ENCODE peak calls at places on chromosomes 2 and 18, in ten cellular contexts. V is stimulated activated naive CD4-positive, alpha-beta T cell treated with Interleukin-2 at 50 U/mL for 16 hours; D is mucosa of descending colon; E is iPS-NIHi11; K is effector memory CD8-positive, alpha-beta T cell; A is right atrium auricular region; R is glomerular endothelial cell; H is AML-193; L is stimulated activated CD8-positive, alpha-beta memory T cell treated with anti-CD3 and anti-CD28 coated beads, Interleukin-15, amount 100 ng/mL, for 24 hours; Z is EH. T is an unnamed sample.

GRCh38 chr2:107338059-107338458 is 452.1 kb upstream of the ST6GAL2 start:
- DNase-seq in V (no peak), D (no peak), E (no peak), K (no peak), A (no peak), R (no peak), H (no peak), L (no peak), Z (no peak), T (no peak)

GRCh38 chr2:238255636-238256035 is 15.8 kb upstream of the HES6 start:
- DNase-seq in V (no peak), D (no peak), E (no peak), K (no peak), A (no peak), R (no peak), H (no peak), L (no peak), Z (no peak), T (no peak)

GRCh38 chr2:182763311-182763912 is 47.4 kb downstream of the DNAJC10 start:
- DNase-seq in V (no peak), D (peak; percentile 31), E (peak; percentile 54), K (no peak), A (no peak), R (peak; percentile 12), H (no peak), L (no peak), Z (peak; percentile 43), T (peak; percentile 4)

GRCh38 chr18:31486165-31486564 is 11.8 kb upstream of the DSG2 start:
- DNase-seq in V (no peak), D (no peak), E (no peak), K (no peak), A (no peak), R (no peak), H (no peak), L (no peak), Z (no peak), T (no peak)

GRCh38 chr2:157488877-157489276 is 45.0 kb upstream of the CYTIP start:
- DNase-seq in V (no peak), D (peak; percentile 70), E (no peak), K (no peak), A (no peak), R (no peak), H (no peak), L (no peak), Z (peak; percentile 20), T (no peak)

GRCh38 chr2:42136832-42137821 is 32.0 kb upstream of the EML4 start:
- DNase-seq in V (no peak), D (no peak), E (no peak), K (no peak), A (no peak), R (no peak), H (no peak), L (no peak), Z (peak; percentile 46), T (no peak)

GRCh38 chr18:35378206-35378795 is 1.2 kb upstream of the ZNF396 start:
- DNase-seq in V (no peak), D (no peak), E (no peak), K (no peak), A (no peak), R (no peak), H (peak; percentile 2), L (no peak), Z (peak; percentile 66), T (peak; percentile 12)

GRCh38 chr2:224072541-224073188 is 33.6 kb upstream of the SERPINE2 start:
- DNase-seq in V (no peak), D (peak; percentile 11), E (no peak), K (no peak), A (peak; percentile 78), R (no peak), H (no peak), L (no peak), Z (no peak), T (peak; percentile 18)

GRCh38 chr18:78913830-78914585 is 65.6 kb upstream of the SALL3 start:
- DNase-seq in V (no peak), D (no peak), E (no peak), K (no peak), A (peak; percentile 26), R (no peak), H (no peak), L (no peak), Z (no peak), T (no peak)

GRCh38 chr2:198873771-198874501 is 583.8 kb downstream of the SATB2 start:
- DNase-seq in V (no peak), D (no peak), E (no peak), K (no peak), A (no peak), R (no peak), H (no peak), L (no peak), Z (peak; percentile 87), T (peak; percentile 14)

GRCh38 chr18:21342372-21342771 is 100.3 kb downstream of the GREB1L start:
- DNase-seq in V (no peak), D (no peak), E (peak; percentile 39), K (no peak), A (no peak), R (no peak), H (no peak), L (no peak), Z (no peak), T (no peak)

GRCh38 chr2:10903861-10904210 is 7.9 kb upstream of the KCNF1 start:
- DNase-seq in V (no peak), D (no peak), E (no peak), K (no peak), A (no peak), R (no peak), H (no peak), L (no peak), Z (no peak), T (no peak)

GRCh38 chr18:30618567-30618966 is 424.0 kb downstream of the DSC3 start:
- DNase-seq in V (no peak), D (no peak), E (no peak), K (no peak), A (no peak), R (no peak), H (no peak), L (no peak), Z (no peak), T (no peak)

GRCh38 chr18:69528439-69528838 is 127.8 kb downstream of the DOK6 start:
- DNase-seq in V (no peak), D (no peak), E (no peak), K (no peak), A (no peak), R (no peak), H (no peak), L (no peak), Z (no peak), T (no peak)

GRCh38 chr2:141923657-141924056 is 207.2 kb downstream of the LRP1B start:
- DNase-seq in V (no peak), D (no peak), E (no peak), K (no peak), A (no peak), R (no peak), H (no peak), L (no peak), Z (peak; percentile 53), T (no peak)

GRCh38 chr18:64288446-64288845 is 139.6 kb upstream of the LINC00305 start:
- DNase-seq in V (no peak), D (no peak), E (no peak), K (no peak), A (no peak), R (no peak), H (no peak), L (no peak), Z (no peak), T (no peak)

GRCh38 chr2:176658708-176659107 is 389.5 kb downstream of the MTX2 start:
- DNase-seq in V (no peak), D (no peak), E (no peak), K (no peak), A (no peak), R (no peak), H (no peak), L (no peak), Z (no peak), T (no peak)

GRCh38 chr2:118832071-118832790 is 15.2 kb downstream of the EN1 start:
- DNase-seq in V (no peak), D (no peak), E (no peak), K (no peak), A (no peak), R (no peak), H (no peak), L (no peak), Z (no peak), T (no peak)

GRCh38 chr2:57881998-57882884 is 164.4 kb upstream of the VRK2 start:
- DNase-seq in V (no peak), D (peak; percentile 11), E (no peak), K (no peak), A (no peak), R (no peak), H (no peak), L (no peak), Z (peak; percentile 87), T (peak; percentile 7)

GRCh38 chr2:104919127-104919526 is 65.2 kb downstream of the POU3F3 start:
- DNase-seq in V (no peak), D (peak; percentile 59), E (no peak), K (no peak), A (no peak), R (no peak), H (no peak), L (no peak), Z (no peak), T (no peak)

GRCh38 chr18:64974378-64975125 is 776.3 kb upstream of the CDH7 start:
- DNase-seq in V (no peak), D (no peak), E (no peak), K (no peak), A (no peak), R (no peak), H (no peak), L (no peak), Z (no peak), T (no peak)

GRCh38 chr2:43218221-43218549 is 8.2 kb downstream of the ZFP36L2 start:
- DNase-seq in V (no peak), D (no peak), E (no peak), K (no peak), A (no peak), R (no peak), H (no peak), L (no peak), Z (peak; percentile 76), T (peak; percentile 85)

GRCh38 chr2:119283873-119284331 is 60.3 kb downstream of the STEAP3 start:
- DNase-seq in V (no peak), D (peak; percentile 36), E (peak; percentile 45), K (no peak), A (peak; percentile 85), R (no peak), H (no peak), L (no peak), Z (peak; percentile 81), T (peak; percentile 45)

GRCh38 chr2:226403360-226403759 is 396.3 kb downstream of the IRS1 start:
- DNase-seq in V (no peak), D (no peak), E (no peak), K (no peak), A (no peak), R (no peak), H (no peak), L (no peak), Z (peak; percentile 39), T (no peak)

GRCh38 chr2:168434164-168434563 is 21.9 kb upstream of the CERS6 start:
- DNase-seq in V (no peak), D (peak; percentile 72), E (no peak), K (no peak), A (no peak), R (no peak), H (no peak), L (no peak), Z (no peak), T (no peak)

GRCh38 chr18:79979843-79980242 is 8.5 kb downstream of the TXNL4A start:
- DNase-seq in V (no peak), D (no peak), E (no peak), K (no peak), A (no peak), R (no peak), H (no peak), L (no peak), Z (no peak), T (no peak)

GRCh38 chr18:1483386-1483785 is 578.7 kb downstream of the ADCYAP1 start:
- DNase-seq in V (no peak), D (no peak), E (no peak), K (no peak), A (no peak), R (no peak), H (no peak), L (no peak), Z (no peak), T (no peak)

GRCh38 chr2:189441709-189442074 is 418 bp downstream of the WDR75 start:
- DNase-seq in V (no peak), D (no peak), E (no peak), K (no peak), A (peak; percentile 59), R (no peak), H (peak; percentile 8), L (no peak), Z (no peak), T (no peak)

T was measured in hepatic stellate cell.